ENCODE peak calls at places on chromosomes 11 and 22, in ten cellular contexts. O is body of pancreas, T is PC-9, S is glutamatergic neuron, K is fibroblast of villous mesenchyme, P is PC-3, J is H1, L is psoas muscle, D is pancreas, I is tibial artery. Y is an unnamed sample.

GRCh38 chr11:91081440-91082088 is 858.7 kb upstream of the CHORDC1 start:
- DNase-seq in O (peak), T (peak), S (peak), K (peak), P (peak), J (no peak), L (peak), D (peak), I (peak), Y (no peak)

GRCh38 chr11:16456366-16456765 is 100.0 kb upstream of the SOX6 start:
- DNase-seq in O (no peak), T (no peak), S (no peak), K (no peak), P (no peak), J (no peak), L (no peak), D (no peak), I (no peak), Y (no peak)

GRCh38 chr11:46936138-46937110 is at the start of gene CSTPP1:
- DNase-seq in O (peak), T (peak), S (peak), K (peak), P (peak), J (peak), L (peak), D (peak), I (peak), Y (peak)

GRCh38 chr11:116506446-116506845 is 266.3 kb downstream of the BUD13 start:
- DNase-seq in O (no peak), T (no peak), S (no peak), K (no peak), P (no peak), J (peak), L (no peak), D (no peak), I (no peak), Y (no peak)

GRCh38 chr11:120254788-120255518 is 15.0 kb downstream of the POU2F3 start:
- DNase-seq in O (no peak), T (no peak), S (peak), K (no peak), P (no peak), J (peak), L (no peak), D (no peak), I (no peak), Y (no peak)

GRCh38 chr11:94574193-94574961 is 7.2 kb downstream of the PIWIL4 start:
- DNase-seq in O (peak), T (no peak), S (no peak), K (peak), P (no peak), J (no peak), L (no peak), D (no peak), I (no peak), Y (no peak)

GRCh38 chr11:93494341-93494740 is 48.9 kb downstream of the SMCO4 start:
- DNase-seq in O (no peak), T (no peak), S (no peak), K (no peak), P (no peak), J (no peak), L (no peak), D (no peak), I (no peak), Y (no peak)

GRCh38 chr11:9982796-9983579 is 311.0 kb downstream of the SBF2 start:
- DNase-seq in O (no peak), T (peak), S (no peak), K (peak), P (peak), J (no peak), L (no peak), D (no peak), I (no peak), Y (no peak)

GRCh38 chr11:10646956-10647355 is 46.6 kb downstream of the IRAG1 start:
- DNase-seq in O (no peak), T (no peak), S (no peak), K (no peak), P (no peak), J (no peak), L (no peak), D (no peak), I (no peak), Y (no peak)

GRCh38 chr22:50282361-50283144 is 12.4 kb upstream of the MAPK11 start:
- DNase-seq in O (peak), T (peak), S (no peak), K (peak), P (peak), J (no peak), L (no peak), D (peak), I (no peak), Y (no peak)

GRCh38 chr22:48426466-48427380 is 1401.0 kb downstream of the BRD1 start:
- DNase-seq in O (no peak), T (no peak), S (no peak), K (no peak), P (no peak), J (no peak), L (no peak), D (no peak), I (no peak), Y (no peak)

GRCh38 chr11:32280339-32280738 is 155.0 kb downstream of the WT1 start:
- DNase-seq in O (no peak), T (no peak), S (no peak), K (no peak), P (no peak), J (no peak), L (no peak), D (no peak), I (no peak), Y (no peak)

DNA sequence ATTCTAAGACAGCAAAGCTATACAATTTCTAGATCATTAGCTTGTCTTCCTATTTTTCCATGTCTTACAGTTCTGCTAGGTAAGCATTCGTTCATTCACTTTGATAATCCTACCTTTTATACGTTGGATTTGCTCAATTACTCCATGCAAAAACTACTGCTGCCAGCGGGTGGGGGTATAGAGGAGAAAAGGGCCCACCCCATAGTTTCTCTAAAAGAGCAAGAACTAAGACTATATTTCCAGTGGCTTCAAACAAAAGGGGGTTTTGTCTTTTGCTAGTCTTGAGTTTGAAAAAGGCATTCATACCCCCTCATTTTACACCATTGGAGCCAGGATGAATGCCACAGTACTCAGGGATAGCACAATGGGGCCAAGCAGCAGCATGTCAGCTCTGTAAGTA is 155.7 kb downstream of the WT1 start:
- DNase-seq in O (no peak), T (no peak), S (peak), K (no peak), P (no peak), J (no peak), L (no peak), D (no peak), I (no peak), Y (peak)
- TF ChIP-seq CTCF in O (no peak), T (no peak), S (no peak), K (peak), P (no peak), J (peak), L (no peak), D (no peak), I (no peak), Y (peak)

DNA sequence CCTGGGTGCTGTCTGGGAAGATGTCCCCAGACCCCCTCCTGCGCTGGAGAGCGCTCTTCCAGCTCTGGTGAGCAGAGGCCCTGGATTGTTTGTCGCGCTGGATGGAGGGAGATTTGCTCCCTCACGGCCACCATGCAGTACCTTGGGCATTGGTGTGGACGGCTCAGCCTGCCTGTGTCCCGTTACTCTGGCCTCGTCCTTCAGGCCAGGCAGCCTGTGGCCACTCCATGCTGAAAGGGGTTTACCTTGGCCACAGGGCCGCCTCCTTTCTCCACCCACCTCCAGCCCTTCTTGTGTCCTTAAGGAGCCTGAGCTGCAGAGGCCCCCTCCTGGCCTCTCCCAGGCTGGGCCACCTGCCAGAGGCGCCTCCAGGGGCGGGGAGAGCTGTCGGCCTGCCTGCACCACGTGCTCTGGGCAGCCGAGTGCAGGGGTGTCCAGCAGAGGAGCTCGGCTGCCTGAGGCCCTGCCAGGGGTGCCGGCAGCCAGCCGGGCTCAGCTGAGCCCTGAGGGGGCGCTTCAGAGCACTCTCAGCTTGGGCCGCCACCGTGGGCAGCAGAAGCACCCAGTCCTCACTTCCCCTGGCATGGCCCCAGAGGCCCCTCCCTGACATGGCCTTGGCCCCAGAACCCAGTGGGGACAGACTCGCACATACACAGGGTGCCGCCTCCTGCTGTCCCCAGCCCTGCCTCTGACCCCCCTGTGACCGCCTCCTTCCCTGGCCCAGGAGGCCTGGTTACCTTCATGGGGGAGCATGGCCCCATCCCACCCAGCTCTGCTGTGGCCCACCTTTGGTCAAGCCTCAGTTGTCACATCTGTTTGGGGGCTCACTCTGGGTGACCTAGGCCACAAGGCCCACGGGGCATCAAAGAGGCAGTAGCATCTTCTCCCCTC is 3.4 kb downstream of the CCND1 start:
- DNase-seq in O (peak), T (peak), S (no peak), K (peak), P (peak), J (no peak), L (peak), D (peak), I (peak), Y (no peak)
- TF ChIP-seq CTCF in O (peak), T (no peak), S (no peak), K (peak), P (peak), J (peak), L (no peak), D (no peak), I (peak), Y (no peak)

GRCh38 chr11:8757533-8757932 is 74.9 kb downstream of the RPL27A start:
- DNase-seq in O (no peak), T (no peak), S (no peak), K (no peak), P (no peak), J (no peak), L (no peak), D (no peak), I (no peak), Y (no peak)

GRCh38 chr11:8758619-8759169 is 76.1 kb downstream of the RPL27A start:
- DNase-seq in O (no peak), T (no peak), S (no peak), K (no peak), P (no peak), J (no peak), L (no peak), D (no peak), I (no peak), Y (no peak)

GRCh38 chr11:8756201-8756600 is 73.6 kb downstream of the RPL27A start:
- DNase-seq in O (peak), T (no peak), S (no peak), K (no peak), P (no peak), J (no peak), L (no peak), D (no peak), I (no peak), Y (no peak)

GRCh38 chr11:8757047-8757446 is 74.5 kb downstream of the RPL27A start:
- DNase-seq in O (no peak), T (no peak), S (no peak), K (no peak), P (peak), J (no peak), L (no peak), D (no peak), I (no peak), Y (no peak)

DNA sequence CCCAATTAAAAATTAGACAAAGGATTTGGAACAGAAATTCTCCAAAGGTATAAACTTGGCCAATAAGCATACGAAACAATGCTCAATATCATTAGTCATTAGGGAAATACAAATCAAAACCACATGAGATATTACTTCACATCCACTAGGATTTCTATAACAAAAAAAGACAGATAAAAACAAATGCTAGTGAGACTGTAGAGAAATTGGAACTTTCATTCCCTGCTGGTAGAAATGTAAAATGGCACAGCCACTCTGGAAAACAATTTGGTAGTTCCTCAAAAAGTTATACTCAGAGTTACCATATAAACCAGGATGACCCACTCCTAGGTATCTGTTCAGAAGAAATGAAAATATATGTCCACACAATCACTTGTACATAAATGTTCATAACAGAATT is 71.6 kb downstream of the RPL27A start:
- DNase-seq in O (no peak), T (no peak), S (no peak), K (peak), P (no peak), J (no peak), L (no peak), D (no peak), I (no peak), Y (no peak)
- TF ChIP-seq CTCF in O (no peak), T (no peak), S (peak), K (peak), P (no peak), J (no peak), L (peak), D (no peak), I (no peak), Y (peak)

GRCh38 chr11:70944636-70945035 is 307.7 kb downstream of the SHANK2 start:
- DNase-seq in O (no peak), T (no peak), S (no peak), K (no peak), P (no peak), J (no peak), L (no peak), D (no peak), I (no peak), Y (no peak)
- TF ChIP-seq CTCF in O (no peak), T (peak), S (peak), K (no peak), P (peak), J (peak), L (no peak), D (no peak), I (no peak), Y (peak)

DNA sequence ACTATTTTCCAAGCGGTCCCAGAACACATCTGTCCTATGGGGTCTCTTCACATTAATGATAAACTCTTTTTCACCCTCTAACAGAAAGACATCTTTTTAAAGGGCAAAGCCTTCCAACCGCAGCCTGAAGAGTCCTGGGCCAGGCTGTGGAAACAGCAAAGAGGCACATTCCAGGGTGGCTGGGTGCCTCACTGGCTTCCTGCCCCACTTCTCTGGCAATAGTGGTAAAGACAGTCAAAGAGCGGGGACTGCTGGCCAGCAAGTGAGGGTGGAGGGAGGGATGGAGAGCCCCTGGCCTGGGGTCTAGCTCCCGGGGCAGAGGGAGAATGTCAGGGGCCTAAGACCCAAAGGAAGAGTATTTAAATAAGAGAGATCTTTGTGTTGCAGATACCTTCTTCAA is 10.2 kb upstream of the CHST1 start:
- DNase-seq in O (no peak), T (no peak), S (no peak), K (no peak), P (no peak), J (no peak), L (no peak), D (no peak), I (no peak), Y (no peak)
- TF ChIP-seq CTCF in O (no peak), T (no peak), S (no peak), K (no peak), P (no peak), J (no peak), L (no peak), D (no peak), I (no peak), Y (no peak)

GRCh38 chr22:42326301-42326700 is 55.8 kb upstream of the TCF20 start:
- DNase-seq in O (no peak), T (no peak), S (no peak), K (no peak), P (no peak), J (no peak), L (no peak), D (no peak), I (no peak), Y (no peak)

GRCh38 chr22:42323971-42324370 is 53.5 kb upstream of the TCF20 start:
- DNase-seq in O (no peak), T (no peak), S (no peak), K (no peak), P (no peak), J (no peak), L (no peak), D (no peak), I (no peak), Y (no peak)

GRCh38 chr22:42322562-42322926 is 52.1 kb upstream of the TCF20 start:
- DNase-seq in O (no peak), T (no peak), S (no peak), K (no peak), P (no peak), J (no peak), L (no peak), D (no peak), I (no peak), Y (no peak)

GRCh38 chr22:42324991-42325710 is 54.7 kb upstream of the TCF20 start:
- DNase-seq in O (no peak), T (peak), S (no peak), K (no peak), P (no peak), J (no peak), L (no peak), D (no peak), I (no peak), Y (no peak)

DNA sequence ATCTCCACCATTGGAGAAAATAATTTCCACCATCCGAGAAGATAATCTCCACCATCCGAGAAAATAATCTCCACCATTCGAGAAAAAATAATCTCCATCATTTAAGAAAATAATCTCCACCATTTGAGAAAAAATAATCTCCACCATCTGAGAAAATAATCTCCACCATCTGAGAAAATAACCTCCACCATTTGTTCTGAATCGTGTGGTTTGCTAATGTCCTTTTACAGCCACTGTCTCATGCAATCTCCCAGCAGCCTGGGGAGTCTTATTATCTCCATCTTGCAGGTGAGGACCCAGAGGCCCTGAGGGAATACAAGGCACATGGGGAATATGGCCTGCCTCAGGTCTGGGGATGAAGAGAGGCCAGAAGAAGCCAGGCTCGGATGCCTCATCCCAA is 54.1 kb upstream of the TCF20 start:
- DNase-seq in O (no peak), T (no peak), S (no peak), K (no peak), P (no peak), J (no peak), L (no peak), D (no peak), I (no peak), Y (no peak)
- TF ChIP-seq CTCF in O (no peak), T (no peak), S (no peak), K (no peak), P (no peak), J (no peak), L (no peak), D (no peak), I (no peak), Y (no peak)

GRCh38 chr11:34143048-34143447 is 37.6 kb downstream of the NAT10 start:
- DNase-seq in O (no peak), T (no peak), S (no peak), K (no peak), P (no peak), J (no peak), L (no peak), D (no peak), I (no peak), Y (no peak)
- TF ChIP-seq CTCF in O (no peak), T (no peak), S (no peak), K (no peak), P (no peak), J (no peak), L (no peak), D (no peak), I (no peak), Y (no peak)

GRCh38 chr22:20186871-20187546 is 36.2 kb upstream of the CCDC188 start:
- DNase-seq in O (no peak), T (no peak), S (no peak), K (no peak), P (no peak), J (no peak), L (no peak), D (no peak), I (no peak), Y (no peak)

GRCh38 chr22:20184501-20185145 is 33.8 kb upstream of the CCDC188 start:
- DNase-seq in O (no peak), T (no peak), S (no peak), K (no peak), P (no peak), J (no peak), L (no peak), D (no peak), I (no peak), Y (no peak)

GRCh38 chr22:20187777-20188566 is 37.1 kb upstream of the CCDC188 start:
- DNase-seq in O (no peak), T (no peak), S (no peak), K (no peak), P (no peak), J (no peak), L (no peak), D (no peak), I (no peak), Y (no peak)

GRCh38 chr22:20185750-20186149 is 34.9 kb upstream of the CCDC188 start:
- DNase-seq in O (no peak), T (no peak), S (no peak), K (no peak), P (no peak), J (no peak), L (no peak), D (no peak), I (no peak), Y (no peak)

DNA sequence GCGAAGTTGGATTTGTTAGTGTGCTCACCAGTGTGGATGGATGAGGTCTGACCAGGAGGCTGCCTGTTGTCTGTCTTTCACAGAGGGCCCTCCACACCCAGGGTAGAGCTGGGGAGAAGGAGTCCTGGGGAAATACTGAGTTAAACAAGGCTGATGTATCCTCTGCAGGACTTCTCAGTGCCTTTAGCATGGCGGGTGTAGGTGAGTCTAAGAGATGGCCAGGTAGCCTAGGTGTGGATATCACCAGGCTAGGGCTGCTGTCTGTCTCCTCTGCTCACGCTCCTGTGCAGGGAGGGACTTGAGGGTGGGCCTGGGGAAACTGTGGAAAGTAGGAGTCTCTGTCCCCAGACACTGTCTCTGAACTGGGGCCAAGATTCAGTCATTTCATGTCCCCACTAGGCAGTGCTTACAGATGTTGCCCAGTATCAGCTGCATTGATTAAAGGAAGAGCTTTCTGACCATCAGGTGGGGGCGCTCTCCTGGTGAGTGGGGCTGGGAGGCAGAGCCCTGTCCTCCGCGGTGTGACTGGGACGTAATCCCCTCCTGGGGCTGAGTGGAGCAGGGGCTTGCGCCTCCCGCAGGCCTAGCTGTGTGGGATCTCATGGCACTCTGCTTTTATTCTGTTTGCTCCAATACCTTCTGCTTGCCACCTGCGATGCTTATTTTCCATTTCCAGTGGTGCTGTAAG is 35.5 kb upstream of the CCDC188 start:
- DNase-seq in O (no peak), T (no peak), S (no peak), K (no peak), P (no peak), J (peak), L (no peak), D (no peak), I (no peak), Y (peak)
- TF ChIP-seq CTCF in O (no peak), T (no peak), S (no peak), K (no peak), P (peak), J (peak), L (no peak), D (no peak), I (no peak), Y (no peak)

Y was measured in endothelial cell.